ENCODE peak calls at places on chromosomes 4 and X, in four cellular contexts. R is mesenchymal stem cell, I is anterior cingulate cortex, J is T-helper 1 cell. O is an unnamed sample.

GRCh38 chrX:87516716-87517115 is 886 bp upstream of the KLHL4 start:
- DNase-seq in I (no peak), J (no peak), R (peak; percentile 15), O (no peak)

GRCh38 chrX:110836982-110837381 is 41.4 kb upstream of the CHRDL1 start:
- DNase-seq in I (no peak), R (no peak), J (no peak), O (no peak)

GRCh38 chr4:24175707-24176106 is 285.9 kb upstream of the PPARGC1A start:
- DNase-seq in R (no peak), I (no peak), J (no peak), O (no peak)

GRCh38 chr4:113610542-113610941 is 151.0 kb downstream of the CAMK2D start:
- DNase-seq in I (no peak), J (no peak), R (no peak), O (no peak)

GRCh38 chr4:20298986-20299385 is 47.3 kb downstream of the SLIT2 start:
- DNase-seq in J (no peak), I (no peak), R (no peak), O (no peak)

GRCh38 chr4:25085621-25086020 is 54.9 kb upstream of the LGI2 start:
- DNase-seq in R (no peak), I (no peak), J (no peak), O (peak; percentile 9)

GRCh38 chr4:172232966-172233365 is 419.8 kb downstream of the GALNTL6 start:
- DNase-seq in R (peak; percentile 16), I (no peak), J (no peak), O (no peak)

GRCh38 chr4:31104033-31104432 is 383.9 kb downstream of the PCDH7 start:
- DNase-seq in R (peak; percentile 74), I (no peak), J (no peak), O (no peak)

GRCh38 chrX:128992107-128992971 is 531.0 kb downstream of the SMARCA1 start:
- DNase-seq in J (no peak), I (no peak), R (no peak), O (no peak)

O was measured in occipital lobe.